ENCODE peak calls at places on chromosomes 1 and 21, in five cellular contexts. One of them, this sample, is unnamed.

GRCh38 chr1:180123463-180123936 is 31.2 kb upstream of the QSOX1 start:
- DNase-seq in cardiac fibroblast: peak
- DNase-seq in dorsolateral prefrontal cortex: no peak
- DNase-seq in iris pigment epithelial cell: peak
- DNase-seq in fibroblast of the conjunctiva: peak
- DNase-seq in this sample: no peak

GRCh38 chr1:43214465-43215444 is 42.6 kb downstream of the CFAP57 start:
- DNase-seq in cardiac fibroblast: peak
- DNase-seq in dorsolateral prefrontal cortex: no peak
- DNase-seq in iris pigment epithelial cell: peak
- DNase-seq in fibroblast of the conjunctiva: no peak
- DNase-seq in this sample: no peak

GRCh38 chr21:39807738-39808137 is 59.5 kb upstream of the PCP4 start:
- DNase-seq in cardiac fibroblast: no peak
- DNase-seq in dorsolateral prefrontal cortex: no peak
- DNase-seq in iris pigment epithelial cell: no peak
- DNase-seq in fibroblast of the conjunctiva: no peak
- DNase-seq in this sample: no peak

GRCh38 chr1:10387611-10388386 is 11.1 kb upstream of the PGD start:
- DNase-seq in cardiac fibroblast: peak
- DNase-seq in dorsolateral prefrontal cortex: peak
- DNase-seq in iris pigment epithelial cell: peak
- DNase-seq in fibroblast of the conjunctiva: peak
- DNase-seq in this sample: peak

GRCh38 chr1:115364776-115365155 is 26.7 kb upstream of the NGF start:
- DNase-seq in cardiac fibroblast: no peak
- DNase-seq in dorsolateral prefrontal cortex: no peak
- DNase-seq in iris pigment epithelial cell: no peak
- DNase-seq in fibroblast of the conjunctiva: no peak
- DNase-seq in this sample: no peak

GRCh38 chr1:66916320-66916719 is 8.3 kb downstream of the DNAI4 start:
- DNase-seq in cardiac fibroblast: no peak
- DNase-seq in dorsolateral prefrontal cortex: no peak
- DNase-seq in iris pigment epithelial cell: peak
- DNase-seq in fibroblast of the conjunctiva: peak
- DNase-seq in this sample: no peak

GRCh38 chr1:7573481-7573880 is 197.6 kb upstream of the VAMP3 start:
- DNase-seq in cardiac fibroblast: no peak
- DNase-seq in dorsolateral prefrontal cortex: no peak
- DNase-seq in iris pigment epithelial cell: no peak
- DNase-seq in fibroblast of the conjunctiva: no peak
- DNase-seq in this sample: no peak

GRCh38 chr1:241844593-241844992 is 3.4 kb upstream of the EXO1 start:
- DNase-seq in cardiac fibroblast: no peak
- DNase-seq in dorsolateral prefrontal cortex: no peak
- DNase-seq in iris pigment epithelial cell: no peak
- DNase-seq in fibroblast of the conjunctiva: no peak
- DNase-seq in this sample: peak

GRCh38 chr1:182357177-182357576 is 34.4 kb downstream of the GLUL start:
- DNase-seq in cardiac fibroblast: no peak
- DNase-seq in dorsolateral prefrontal cortex: no peak
- DNase-seq in iris pigment epithelial cell: no peak
- DNase-seq in fibroblast of the conjunctiva: no peak
- DNase-seq in this sample: no peak

GRCh38 chr1:66256629-66257575 is 277.1 kb upstream of the SGIP1 start:
- DNase-seq in cardiac fibroblast: no peak
- DNase-seq in dorsolateral prefrontal cortex: no peak
- DNase-seq in iris pigment epithelial cell: no peak
- DNase-seq in fibroblast of the conjunctiva: no peak
- DNase-seq in this sample: no peak

GRCh38 chr21:14752006-14752909 is 206.1 kb upstream of the SAMSN1 start:
- DNase-seq in cardiac fibroblast: no peak
- DNase-seq in dorsolateral prefrontal cortex: no peak
- DNase-seq in iris pigment epithelial cell: no peak
- DNase-seq in fibroblast of the conjunctiva: no peak
- DNase-seq in this sample: no peak

GRCh38 chr1:41918450-41919043 is at the start of gene HIVEP3:
- DNase-seq in cardiac fibroblast: peak
- DNase-seq in dorsolateral prefrontal cortex: peak
- DNase-seq in iris pigment epithelial cell: peak
- DNase-seq in fibroblast of the conjunctiva: no peak
- DNase-seq in this sample: peak

GRCh38 chr21:40231979-40232378 is 364.7 kb downstream of the PCP4 start:
- DNase-seq in cardiac fibroblast: no peak
- DNase-seq in dorsolateral prefrontal cortex: no peak
- DNase-seq in iris pigment epithelial cell: no peak
- DNase-seq in fibroblast of the conjunctiva: no peak
- DNase-seq in this sample: no peak

GRCh38 chr1:170414989-170415733 is 116.8 kb upstream of the GORAB start:
- DNase-seq in cardiac fibroblast: peak
- DNase-seq in dorsolateral prefrontal cortex: no peak
- DNase-seq in iris pigment epithelial cell: no peak
- DNase-seq in fibroblast of the conjunctiva: peak
- DNase-seq in this sample: no peak

GRCh38 chr1:6596886-6597776 is 5.5 kb downstream of the KLHL21 start:
- DNase-seq in cardiac fibroblast: no peak
- DNase-seq in dorsolateral prefrontal cortex: no peak
- DNase-seq in iris pigment epithelial cell: no peak
- DNase-seq in fibroblast of the conjunctiva: no peak
- DNase-seq in this sample: no peak

GRCh38 chr1:234856719-234857310 is 246.8 kb upstream of the IRF2BP2 start:
- DNase-seq in cardiac fibroblast: no peak
- DNase-seq in dorsolateral prefrontal cortex: no peak
- DNase-seq in iris pigment epithelial cell: no peak
- DNase-seq in fibroblast of the conjunctiva: no peak
- DNase-seq in this sample: no peak

GRCh38 chr1:3312894-3313578 is 141.4 kb upstream of the ARHGEF16 start:
- DNase-seq in cardiac fibroblast: peak
- DNase-seq in dorsolateral prefrontal cortex: peak
- DNase-seq in iris pigment epithelial cell: peak
- DNase-seq in fibroblast of the conjunctiva: peak
- DNase-seq in this sample: no peak

GRCh38 chr1:225544924-225545323 is 108.0 kb downstream of the ENAH start:
- DNase-seq in cardiac fibroblast: no peak
- DNase-seq in dorsolateral prefrontal cortex: no peak
- DNase-seq in iris pigment epithelial cell: no peak
- DNase-seq in fibroblast of the conjunctiva: no peak
- DNase-seq in this sample: no peak

GRCh38 chr1:99279525-99279924 is 15.2 kb downstream of the PLPPR4 start:
- DNase-seq in cardiac fibroblast: no peak
- DNase-seq in dorsolateral prefrontal cortex: no peak
- DNase-seq in iris pigment epithelial cell: no peak
- DNase-seq in fibroblast of the conjunctiva: no peak
- DNase-seq in this sample: no peak